ENCODE peak calls at places on chromosomes 4 and X, in ten cellular contexts. I is choroid plexus epithelial cell, A is MCF 10A, Z is heart left ventricle, U is RWPE1, J is lower leg skin, S is WTC11, B is nephron progenitor cell, O is adrenal gland, F is GM23338. D is an unnamed sample.

GRCh38 chrX:38052096-38052495 is 45.7 kb downstream of the SYTL5 start:
- DNase-seq in I (peak), A (peak), Z (no peak), U (peak), J (no peak), S (no peak), B (no peak), O (no peak), F (no peak), D (peak)

GRCh38 chr4:123401466-123402175 is 5.0 kb downstream of the SPRY1 start:
- DNase-seq in I (no peak), A (no peak), Z (no peak), U (no peak), J (no peak), S (no peak), B (no peak), O (no peak), F (no peak), D (no peak)

GRCh38 chrX:139120760-139121159 is 409.2 kb upstream of the FGF13 start:
- DNase-seq in I (no peak), A (peak), Z (no peak), U (peak), J (no peak), S (no peak), B (no peak), O (no peak), F (no peak), D (no peak)

GRCh38 chrX:103211012-103211715 is 3.7 kb upstream of the BEX4 start:
- DNase-seq in I (peak), A (peak), Z (peak), U (peak), J (peak), S (peak), B (peak), O (peak), F (peak), D (peak)

GRCh38 chrX:71563921-71564320 is 14.3 kb upstream of the GCNA start:
- DNase-seq in I (no peak), A (no peak), Z (no peak), U (no peak), J (no peak), S (no peak), B (no peak), O (no peak), F (no peak), D (no peak)

GRCh38 chrX:154534526-154535322 is 11.9 kb downstream of the G6PD start:
- DNase-seq in I (peak), A (peak), Z (peak), U (peak), J (peak), S (peak), B (peak), O (peak), F (peak), D (peak)

GRCh38 chrX:48942895-48943294 is 14.5 kb downstream of the OTUD5 start:
- DNase-seq in I (no peak), A (no peak), Z (no peak), U (no peak), J (no peak), S (no peak), B (no peak), O (no peak), F (no peak), D (no peak)

GRCh38 chr4:123408471-123409084 is 12.0 kb downstream of the SPRY1 start:
- DNase-seq in I (no peak), A (no peak), Z (no peak), U (no peak), J (no peak), S (no peak), B (no peak), O (no peak), F (peak), D (no peak)

GRCh38 chr4:72313121-72313520 is 255.9 kb downstream of the ADAMTS3 start:
- DNase-seq in I (peak), A (peak), Z (no peak), U (no peak), J (no peak), S (no peak), B (no peak), O (no peak), F (no peak), D (no peak)

GRCh38 chr4:39096847-39097246 is 34.8 kb downstream of the KLHL5 start:
- DNase-seq in I (no peak), A (no peak), Z (no peak), U (no peak), J (no peak), S (no peak), B (no peak), O (no peak), F (no peak), D (no peak)

GRCh38 chr4:121272526-121272925 is 108.3 kb downstream of the QRFPR start:
- DNase-seq in I (peak), A (peak), Z (no peak), U (peak), J (no peak), S (no peak), B (no peak), O (no peak), F (no peak), D (no peak)

GRCh38 chr4:124948976-124949597 is 236.6 kb upstream of the ANKRD50 start:
- DNase-seq in I (peak), A (no peak), Z (no peak), U (no peak), J (no peak), S (no peak), B (no peak), O (no peak), F (no peak), D (no peak)

GRCh38 chrX:145292208-145292607 is 44.9 kb downstream of the SPANXN1 start:
- DNase-seq in I (no peak), A (peak), Z (no peak), U (peak), J (no peak), S (no peak), B (no peak), O (no peak), F (no peak), D (no peak)

GRCh38 chrX:122703762-122704161 is 480.3 kb upstream of the GRIA3 start:
- DNase-seq in I (peak), A (no peak), Z (no peak), U (no peak), J (no peak), S (no peak), B (no peak), O (no peak), F (peak), D (no peak)

GRCh38 chrX:41245641-41246040 is 88.3 kb upstream of the DDX3X start:
- DNase-seq in I (peak), A (no peak), Z (no peak), U (no peak), J (no peak), S (no peak), B (no peak), O (no peak), F (no peak), D (no peak)

GRCh38 chr4:99763635-99764101 is 53.0 kb upstream of the DAPP1 start:
- DNase-seq in I (peak), A (peak), Z (no peak), U (peak), J (peak), S (no peak), B (no peak), O (peak), F (no peak), D (peak)

GRCh38 chr4:52037730-52038108 is 380 bp downstream of the SGCB start:
- DNase-seq in I (peak), A (peak), Z (peak), U (peak), J (no peak), S (peak), B (no peak), O (peak), F (peak), D (peak)

GRCh38 chr4:139419388-139419914 is 34.5 kb upstream of the RAB33B start:
- DNase-seq in I (peak), A (peak), Z (peak), U (peak), J (peak), S (no peak), B (no peak), O (peak), F (no peak), D (peak)

GRCh38 chr4:60128916-60129315 is 1071.2 kb upstream of the ADGRL3 start:
- DNase-seq in I (no peak), A (peak), Z (no peak), U (no peak), J (no peak), S (no peak), B (no peak), O (no peak), F (no peak), D (no peak)

GRCh38 chr4:138241281-138242075 is 671 bp downstream of the SLC7A11 start:
- DNase-seq in I (peak), A (peak), Z (no peak), U (peak), J (no peak), S (no peak), B (peak), O (no peak), F (peak), D (peak)

GRCh38 chrX:21806691-21807090 is 32.7 kb upstream of the MBTPS2 start:
- DNase-seq in I (no peak), A (no peak), Z (no peak), U (no peak), J (no peak), S (no peak), B (no peak), O (no peak), F (no peak), D (no peak)

GRCh38 chrX:28966335-28966734 is 379.1 kb downstream of the IL1RAPL1 start:
- DNase-seq in I (peak), A (peak), Z (no peak), U (no peak), J (no peak), S (no peak), B (no peak), O (no peak), F (no peak), D (no peak)

GRCh38 chr4:111433436-111433835 is 711.8 kb upstream of the FAM241A start:
- DNase-seq in I (no peak), A (no peak), Z (no peak), U (peak), J (no peak), S (no peak), B (no peak), O (no peak), F (no peak), D (no peak)

GRCh38 chrX:47321386-47321785 is 49.0 kb upstream of the ZNF157 start:
- DNase-seq in I (peak), A (no peak), Z (peak), U (no peak), J (no peak), S (peak), B (peak), O (peak), F (peak), D (no peak)

GRCh38 chrX:49921109-49921508 is 1.3 kb upstream of the CLCN5 start:
- DNase-seq in I (no peak), A (no peak), Z (no peak), U (no peak), J (no peak), S (no peak), B (no peak), O (no peak), F (no peak), D (no peak)

GRCh38 chr4:53094040-53094439 is 231.9 kb downstream of the RASL11B start:
- DNase-seq in I (no peak), A (no peak), Z (no peak), U (no peak), J (no peak), S (no peak), B (no peak), O (no peak), F (no peak), D (no peak)

GRCh38 chr4:15658136-15658535 is 3.0 kb upstream of the FBXL5 start:
- DNase-seq in I (no peak), A (no peak), Z (no peak), U (no peak), J (no peak), S (no peak), B (no peak), O (no peak), F (no peak), D (no peak)
- TF ChIP-seq CTCF in I (no peak), A (no peak), Z (no peak), U (no peak), J (no peak), S (no peak), B (no peak), O (no peak), F (no peak), D (no peak)

DNA sequence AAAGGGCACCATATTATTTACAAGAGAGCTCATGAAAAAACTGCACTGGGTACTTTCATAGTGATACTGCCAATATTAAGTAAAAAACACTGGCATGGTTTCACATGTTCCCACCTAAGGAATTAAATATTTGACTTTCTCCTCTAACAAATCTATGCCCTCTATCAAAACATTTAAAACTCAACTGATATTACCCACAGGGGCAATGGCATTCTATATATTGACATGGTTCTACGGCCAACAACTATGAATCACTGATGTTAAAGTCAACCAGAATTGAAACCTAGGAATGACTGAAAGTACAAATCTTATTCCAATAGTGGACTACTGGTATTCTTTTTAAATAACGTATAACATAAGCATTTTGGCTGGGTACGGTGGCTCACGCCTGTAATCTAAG is 28.2 kb downstream of the PHKA2 start:
- DNase-seq in I (no peak), A (no peak), Z (no peak), U (no peak), J (no peak), S (no peak), B (no peak), O (no peak), F (no peak), D (no peak)
- TF ChIP-seq CTCF in I (no peak), A (no peak), Z (no peak), U (no peak), J (no peak), S (no peak), B (no peak), O (no peak), F (no peak), D (no peak)

DNA sequence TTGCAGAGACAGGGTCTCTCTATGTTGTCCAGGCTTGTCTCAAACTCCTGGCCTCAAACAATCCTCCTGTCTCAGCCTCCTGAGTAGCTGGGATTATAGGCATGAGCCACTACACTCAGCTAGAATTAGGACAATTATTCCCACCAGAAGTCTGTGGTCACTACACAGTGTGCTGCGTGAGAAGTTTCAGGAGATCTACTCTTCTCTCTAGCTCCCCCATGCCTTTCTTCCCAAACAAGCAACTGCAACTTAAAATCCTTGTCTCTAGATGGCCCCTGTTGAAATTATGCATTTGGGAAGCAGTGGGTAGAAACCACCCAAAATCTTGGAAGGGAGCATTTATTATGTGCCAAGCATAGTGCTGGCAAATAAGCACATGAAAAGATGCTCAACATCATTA is 21.1 kb upstream of the MAP7D3 start:
- DNase-seq in I (peak), A (peak), Z (no peak), U (no peak), J (no peak), S (no peak), B (no peak), O (no peak), F (peak), D (no peak)
- TF ChIP-seq CTCF in I (peak), A (no peak), Z (no peak), U (no peak), J (no peak), S (no peak), B (no peak), O (no peak), F (peak), D (no peak)

GRCh38 chr4:152348670-152349069 is 187.2 kb downstream of the FBXW7 start:
- DNase-seq in I (no peak), A (peak), Z (no peak), U (no peak), J (no peak), S (no peak), B (no peak), O (no peak), F (peak), D (no peak)
- TF ChIP-seq CTCF in I (peak), A (peak), Z (peak), U (peak), J (no peak), S (no peak), B (peak), O (no peak), F (peak), D (no peak)

GRCh38 chr4:132592340-132592739 is 556.8 kb upstream of the PCDH10 start:
- DNase-seq in I (no peak), A (no peak), Z (no peak), U (no peak), J (no peak), S (peak), B (no peak), O (no peak), F (no peak), D (no peak)
- TF ChIP-seq CTCF in I (no peak), A (no peak), Z (no peak), U (no peak), J (no peak), S (no peak), B (no peak), O (no peak), F (peak), D (no peak)

GRCh38 chrX:106615041-106615440 is 3.3 kb downstream of the RADX start:
- DNase-seq in I (no peak), A (no peak), Z (no peak), U (no peak), J (no peak), S (no peak), B (no peak), O (no peak), F (peak), D (no peak)

GRCh38 chrX:106621836-106622235 is 10.1 kb downstream of the RADX start:
- DNase-seq in I (no peak), A (no peak), Z (no peak), U (no peak), J (no peak), S (no peak), B (no peak), O (no peak), F (no peak), D (no peak)

GRCh38 chrX:106619797-106620196 is 8.0 kb downstream of the RADX start:
- DNase-seq in I (peak), A (peak), Z (no peak), U (no peak), J (no peak), S (no peak), B (no peak), O (no peak), F (peak), D (no peak)
- TF ChIP-seq CTCF in I (peak), A (peak), Z (peak), U (peak), J (no peak), S (no peak), B (peak), O (peak), F (peak), D (peak)

GRCh38 chr4:62644372-62644771 is 1444.2 kb downstream of the ADGRL3 start:
- DNase-seq in I (peak), A (peak), Z (no peak), U (peak), J (no peak), S (peak), B (peak), O (no peak), F (peak), D (peak)
- TF ChIP-seq CTCF in I (no peak), A (peak), Z (peak), U (peak), J (no peak), S (no peak), B (peak), O (no peak), F (peak), D (no peak)

GRCh38 chr4:163269874-163270273 is 62.5 kb downstream of the NPY1R start:
- DNase-seq in I (no peak), A (no peak), Z (no peak), U (no peak), J (no peak), S (no peak), B (peak), O (no peak), F (peak), D (no peak)
- TF ChIP-seq CTCF in I (no peak), A (no peak), Z (no peak), U (no peak), J (no peak), S (no peak), B (no peak), O (no peak), F (no peak), D (no peak)

GRCh38 chr4:55381502-55381901 is 14.3 kb upstream of the TMEM165 start:
- DNase-seq in I (no peak), A (no peak), Z (no peak), U (no peak), J (no peak), S (no peak), B (no peak), O (no peak), F (no peak), D (no peak)

GRCh38 chr4:55378617-55379467 is 16.9 kb upstream of the TMEM165 start:
- DNase-seq in I (peak), A (peak), Z (no peak), U (no peak), J (no peak), S (no peak), B (no peak), O (no peak), F (no peak), D (no peak)

GRCh38 chr4:55372259-55372658 is 23.5 kb upstream of the TMEM165 start:
- DNase-seq in I (peak), A (no peak), Z (no peak), U (no peak), J (no peak), S (no peak), B (no peak), O (no peak), F (no peak), D (no peak)

GRCh38 chr4:55373461-55373860 is 22.3 kb upstream of the TMEM165 start:
- DNase-seq in I (no peak), A (no peak), Z (no peak), U (no peak), J (no peak), S (no peak), B (no peak), O (no peak), F (no peak), D (no peak)

GRCh38 chr4:55376698-55377097 is 19.1 kb upstream of the TMEM165 start:
- DNase-seq in I (no peak), A (no peak), Z (no peak), U (no peak), J (no peak), S (no peak), B (no peak), O (no peak), F (no peak), D (no peak)
- TF ChIP-seq CTCF in I (no peak), A (no peak), Z (no peak), U (no peak), J (no peak), S (no peak), B (no peak), O (no peak), F (no peak), D (no peak)

GRCh38 chr4:102710986-102711385 is 49.8 kb downstream of the MANBA start:
- DNase-seq in I (no peak), A (no peak), Z (no peak), U (no peak), J (no peak), S (no peak), B (no peak), O (no peak), F (no peak), D (no peak)

GRCh38 chr4:102713096-102713495 is 47.7 kb downstream of the MANBA start:
- DNase-seq in I (peak), A (no peak), Z (no peak), U (peak), J (no peak), S (no peak), B (no peak), O (no peak), F (peak), D (no peak)

GRCh38 chr4:102717448-102718092 is 43.2 kb downstream of the MANBA start:
- DNase-seq in I (peak), A (peak), Z (no peak), U (no peak), J (no peak), S (no peak), B (no peak), O (peak), F (no peak), D (no peak)

DNA sequence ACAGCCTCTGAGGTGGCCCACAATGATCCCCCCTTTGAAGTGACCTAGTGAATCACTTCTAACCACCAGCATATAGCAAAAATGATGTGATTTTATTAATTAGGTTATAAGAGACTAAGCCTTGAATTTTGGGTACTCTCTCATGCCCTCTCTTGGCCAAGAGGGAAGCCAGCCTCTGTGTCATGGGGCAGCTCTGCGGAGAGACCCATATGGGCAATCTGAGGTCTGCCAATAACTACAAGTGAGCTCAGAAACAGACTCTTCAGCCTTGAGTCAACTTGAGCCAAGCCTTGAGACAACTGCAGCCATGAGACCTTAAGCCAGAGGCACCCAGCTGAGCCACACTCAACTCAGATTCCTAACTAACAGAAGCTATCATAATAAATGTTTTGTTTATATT is 45.7 kb downstream of the MANBA start:
- DNase-seq in I (peak), A (no peak), Z (no peak), U (no peak), J (no peak), S (no peak), B (no peak), O (no peak), F (peak), D (no peak)
- TF ChIP-seq CTCF in I (peak), A (peak), Z (peak), U (no peak), J (no peak), S (no peak), B (no peak), O (no peak), F (peak), D (no peak)

D was measured in activated CD8-positive, alpha-beta T cell treated with anti-CD3 and anti-CD28 coated beads for 36 hours.